ENCODE peak calls at places on chromosomes 16 and 17, in eight cellular contexts. One of them, this sample, is unnamed.

GRCh38 chr16:86635181-86635580 is 56.8 kb downstream of the FOXL1 start:
- DNase-seq in activated B cell treated with CpG ODN at 0.5 μM for 24 hours: no peak
- DNase-seq in epithelial cell of esophagus: no peak
- DNase-seq in AG10803: peak
- DNase-seq in choroid plexus epithelial cell: peak
- DNase-seq in fibroblast of lung: peak
- DNase-seq in osteoblast: peak
- DNase-seq in B cell: no peak
- DNase-seq in this sample: no peak

GRCh38 chr16:87169509-87169985 is 147.6 kb downstream of the C16orf95 start:
- DNase-seq in activated B cell treated with CpG ODN at 0.5 μM for 24 hours: no peak
- DNase-seq in epithelial cell of esophagus: no peak
- DNase-seq in AG10803: peak
- DNase-seq in choroid plexus epithelial cell: no peak
- DNase-seq in fibroblast of lung: peak
- DNase-seq in osteoblast: no peak
- DNase-seq in B cell: no peak
- DNase-seq in this sample: no peak

GRCh38 chr16:6193718-6194117 is 1096.1 kb upstream of the EEF2KMT start:
- DNase-seq in activated B cell treated with CpG ODN at 0.5 μM for 24 hours: no peak
- DNase-seq in epithelial cell of esophagus: peak
- DNase-seq in AG10803: no peak
- DNase-seq in choroid plexus epithelial cell: peak
- DNase-seq in fibroblast of lung: peak
- DNase-seq in osteoblast: no peak
- DNase-seq in B cell: no peak
- DNase-seq in this sample: peak

GRCh38 chr17:77924757-77925336 is 33.7 kb upstream of the TNRC6C start:
- DNase-seq in activated B cell treated with CpG ODN at 0.5 μM for 24 hours: no peak
- DNase-seq in epithelial cell of esophagus: no peak
- DNase-seq in AG10803: peak
- DNase-seq in choroid plexus epithelial cell: peak
- DNase-seq in fibroblast of lung: peak
- DNase-seq in osteoblast: peak
- DNase-seq in B cell: no peak
- DNase-seq in this sample: peak

GRCh38 chr17:49146620-49147306 is 14.2 kb downstream of the B4GALNT2 start:
- DNase-seq in activated B cell treated with CpG ODN at 0.5 μM for 24 hours: no peak
- DNase-seq in epithelial cell of esophagus: peak
- DNase-seq in AG10803: peak
- DNase-seq in choroid plexus epithelial cell: peak
- DNase-seq in fibroblast of lung: peak
- DNase-seq in osteoblast: peak
- DNase-seq in B cell: no peak
- DNase-seq in this sample: no peak

GRCh38 chr16:28609631-28610594 is at the start of gene SULT1A1:
- DNase-seq in activated B cell treated with CpG ODN at 0.5 μM for 24 hours: no peak
- DNase-seq in epithelial cell of esophagus: no peak
- DNase-seq in AG10803: no peak
- DNase-seq in choroid plexus epithelial cell: peak
- DNase-seq in fibroblast of lung: no peak
- DNase-seq in osteoblast: peak
- DNase-seq in B cell: no peak
- DNase-seq in this sample: peak

GRCh38 chr16:87765473-87765775 is 362 bp downstream of the KLHDC4 start:
- DNase-seq in activated B cell treated with CpG ODN at 0.5 μM for 24 hours: no peak
- DNase-seq in epithelial cell of esophagus: no peak
- DNase-seq in AG10803: no peak
- DNase-seq in choroid plexus epithelial cell: no peak
- DNase-seq in fibroblast of lung: peak
- DNase-seq in osteoblast: peak
- DNase-seq in B cell: no peak
- DNase-seq in this sample: no peak

GRCh38 chr16:11401161-11402050 is 56.1 kb downstream of the RMI2 start:
- DNase-seq in activated B cell treated with CpG ODN at 0.5 μM for 24 hours: no peak
- DNase-seq in epithelial cell of esophagus: no peak
- DNase-seq in AG10803: no peak
- DNase-seq in choroid plexus epithelial cell: no peak
- DNase-seq in fibroblast of lung: no peak
- DNase-seq in osteoblast: peak
- DNase-seq in B cell: no peak
- DNase-seq in this sample: no peak

GRCh38 chr16:89828199-89828869 is at the start of gene SPIRE2:
- DNase-seq in activated B cell treated with CpG ODN at 0.5 μM for 24 hours: peak
- DNase-seq in epithelial cell of esophagus: peak
- DNase-seq in AG10803: peak
- DNase-seq in choroid plexus epithelial cell: peak
- DNase-seq in fibroblast of lung: peak
- DNase-seq in osteoblast: peak
- DNase-seq in B cell: peak
- DNase-seq in this sample: peak

GRCh38 chr16:78311831-78312230 is 212.4 kb downstream of the WWOX start:
- DNase-seq in activated B cell treated with CpG ODN at 0.5 μM for 24 hours: no peak
- DNase-seq in epithelial cell of esophagus: no peak
- DNase-seq in AG10803: no peak
- DNase-seq in choroid plexus epithelial cell: no peak
- DNase-seq in fibroblast of lung: no peak
- DNase-seq in osteoblast: no peak
- DNase-seq in B cell: no peak
- DNase-seq in this sample: no peak

GRCh38 chr17:35214631-35215273 is 20.6 kb upstream of the SLC35G3 start:
- DNase-seq in activated B cell treated with CpG ODN at 0.5 μM for 24 hours: no peak
- DNase-seq in epithelial cell of esophagus: no peak
- DNase-seq in AG10803: no peak
- DNase-seq in choroid plexus epithelial cell: no peak
- DNase-seq in fibroblast of lung: no peak
- DNase-seq in osteoblast: no peak
- DNase-seq in B cell: no peak
- DNase-seq in this sample: no peak

GRCh38 chr16:49352923-49353322 is 20.7 kb upstream of the C16orf78 start:
- DNase-seq in activated B cell treated with CpG ODN at 0.5 μM for 24 hours: no peak
- DNase-seq in epithelial cell of esophagus: no peak
- DNase-seq in AG10803: peak
- DNase-seq in choroid plexus epithelial cell: peak
- DNase-seq in fibroblast of lung: no peak
- DNase-seq in osteoblast: no peak
- DNase-seq in B cell: no peak
- DNase-seq in this sample: peak

GRCh38 chr16:56851671-56852400 is 13.2 kb upstream of the SLC12A3 start:
- DNase-seq in activated B cell treated with CpG ODN at 0.5 μM for 24 hours: no peak
- DNase-seq in epithelial cell of esophagus: no peak
- DNase-seq in AG10803: peak
- DNase-seq in choroid plexus epithelial cell: peak
- DNase-seq in fibroblast of lung: peak
- DNase-seq in osteoblast: no peak
- DNase-seq in B cell: no peak
- DNase-seq in this sample: no peak

GRCh38 chr17:79531191-79531590 is 79.7 kb downstream of the RBFOX3 start:
- DNase-seq in activated B cell treated with CpG ODN at 0.5 μM for 24 hours: no peak
- DNase-seq in epithelial cell of esophagus: no peak
- DNase-seq in AG10803: no peak
- DNase-seq in choroid plexus epithelial cell: no peak
- DNase-seq in fibroblast of lung: no peak
- DNase-seq in osteoblast: peak
- DNase-seq in B cell: no peak
- DNase-seq in this sample: no peak

GRCh38 chr17:50117202-50118040 is 12.5 kb downstream of the SAMD14 start:
- DNase-seq in activated B cell treated with CpG ODN at 0.5 μM for 24 hours: peak
- DNase-seq in epithelial cell of esophagus: peak
- DNase-seq in AG10803: peak
- DNase-seq in choroid plexus epithelial cell: peak
- DNase-seq in fibroblast of lung: peak
- DNase-seq in osteoblast: peak
- DNase-seq in B cell: peak
- DNase-seq in this sample: peak

GRCh38 chr17:8041249-8041928 is 2.5 kb downstream of the ALOX15B start:
- DNase-seq in activated B cell treated with CpG ODN at 0.5 μM for 24 hours: no peak
- DNase-seq in epithelial cell of esophagus: peak
- DNase-seq in AG10803: peak
- DNase-seq in choroid plexus epithelial cell: peak
- DNase-seq in fibroblast of lung: peak
- DNase-seq in osteoblast: peak
- DNase-seq in B cell: no peak
- DNase-seq in this sample: no peak

GRCh38 chr16:1288813-1289479 is 20.5 kb upstream of the UBE2I start:
- DNase-seq in activated B cell treated with CpG ODN at 0.5 μM for 24 hours: no peak
- DNase-seq in epithelial cell of esophagus: no peak
- DNase-seq in AG10803: no peak
- DNase-seq in choroid plexus epithelial cell: no peak
- DNase-seq in fibroblast of lung: no peak
- DNase-seq in osteoblast: peak
- DNase-seq in B cell: no peak
- DNase-seq in this sample: no peak

GRCh38 chr17:79630120-79630519 is 19.3 kb upstream of the RBFOX3 start:
- DNase-seq in activated B cell treated with CpG ODN at 0.5 μM for 24 hours: no peak
- DNase-seq in epithelial cell of esophagus: no peak
- DNase-seq in AG10803: no peak
- DNase-seq in choroid plexus epithelial cell: no peak
- DNase-seq in fibroblast of lung: no peak
- DNase-seq in osteoblast: no peak
- DNase-seq in B cell: no peak
- DNase-seq in this sample: no peak

DNA sequence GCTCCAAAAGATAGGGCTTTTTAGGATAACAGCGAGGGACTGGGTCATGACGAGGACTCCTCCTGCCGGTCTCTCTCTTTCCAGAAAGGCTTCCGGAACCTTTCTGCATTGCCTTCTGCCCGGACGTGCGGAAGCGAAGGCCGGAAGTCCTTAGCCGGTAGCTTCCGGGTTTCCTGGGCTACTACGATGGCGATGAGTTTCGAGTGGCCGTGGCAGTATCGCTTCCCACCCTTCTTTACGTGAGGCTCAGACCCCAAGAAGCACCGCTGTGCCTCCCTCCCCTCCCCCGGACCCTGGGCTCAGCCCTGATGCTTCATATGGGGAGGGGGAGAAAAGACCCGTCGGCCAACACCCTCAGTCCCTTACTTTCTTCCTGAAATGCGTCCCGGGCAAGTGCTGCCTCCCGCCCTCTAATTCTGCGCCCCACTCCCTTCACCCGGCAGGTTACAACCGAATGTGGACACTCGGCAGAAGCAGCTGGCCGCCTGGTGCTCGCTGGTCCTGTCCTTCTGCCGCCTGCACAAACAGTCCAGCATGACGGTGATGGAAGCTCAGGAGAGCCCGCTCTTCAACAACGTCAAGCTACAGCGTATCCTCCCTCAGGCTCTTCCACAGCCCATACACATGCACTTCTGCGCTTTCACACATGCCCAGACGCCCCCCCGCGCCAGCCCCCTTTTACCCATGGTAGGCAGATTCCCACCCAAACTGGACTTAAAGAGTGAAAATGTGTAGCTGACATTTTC is at the start of gene VPS25:
- DNase-seq in activated B cell treated with CpG ODN at 0.5 μM for 24 hours: peak
- DNase-seq in epithelial cell of esophagus: peak
- DNase-seq in AG10803: peak
- DNase-seq in choroid plexus epithelial cell: peak
- DNase-seq in fibroblast of lung: peak
- DNase-seq in osteoblast: peak
- DNase-seq in B cell: peak
- DNase-seq in this sample: peak
- TF ChIP-seq CTCF in activated B cell treated with CpG ODN at 0.5 μM for 24 hours: no peak
- TF ChIP-seq CTCF in epithelial cell of esophagus: peak
- TF ChIP-seq CTCF in AG10803: peak
- TF ChIP-seq CTCF in choroid plexus epithelial cell: peak
- TF ChIP-seq CTCF in fibroblast of lung: peak
- TF ChIP-seq CTCF in osteoblast: peak
- TF ChIP-seq CTCF in B cell: no peak
- TF ChIP-seq CTCF in this sample: no peak

DNA sequence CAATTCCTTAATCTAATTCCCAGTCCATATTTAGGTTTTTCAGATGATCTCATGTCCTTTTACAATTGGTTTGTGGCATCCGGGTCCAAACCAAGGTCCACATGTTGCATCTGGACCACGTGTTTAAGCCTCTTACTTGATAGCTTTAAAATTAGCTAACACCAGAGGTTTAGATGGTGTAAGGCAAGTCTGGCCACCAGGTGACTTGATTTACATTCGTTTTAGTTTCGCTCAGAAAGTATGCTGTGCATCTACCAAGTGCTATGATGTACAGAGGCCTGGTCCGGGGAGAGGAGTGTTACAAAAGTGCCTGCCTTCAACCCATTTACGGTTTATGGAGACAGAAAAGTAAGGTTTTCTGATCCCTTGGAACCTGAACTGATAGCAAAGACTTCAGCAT is 878 bp upstream of the DNAJA2 start:
- DNase-seq in activated B cell treated with CpG ODN at 0.5 μM for 24 hours: no peak
- DNase-seq in epithelial cell of esophagus: peak
- DNase-seq in AG10803: peak
- DNase-seq in choroid plexus epithelial cell: peak
- DNase-seq in fibroblast of lung: peak
- DNase-seq in osteoblast: no peak
- DNase-seq in B cell: no peak
- DNase-seq in this sample: no peak
- TF ChIP-seq CTCF in activated B cell treated with CpG ODN at 0.5 μM for 24 hours: no peak
- TF ChIP-seq CTCF in epithelial cell of esophagus: peak
- TF ChIP-seq CTCF in AG10803: peak
- TF ChIP-seq CTCF in choroid plexus epithelial cell: no peak
- TF ChIP-seq CTCF in fibroblast of lung: no peak
- TF ChIP-seq CTCF in osteoblast: no peak
- TF ChIP-seq CTCF in B cell: no peak
- TF ChIP-seq CTCF in this sample: no peak

DNA sequence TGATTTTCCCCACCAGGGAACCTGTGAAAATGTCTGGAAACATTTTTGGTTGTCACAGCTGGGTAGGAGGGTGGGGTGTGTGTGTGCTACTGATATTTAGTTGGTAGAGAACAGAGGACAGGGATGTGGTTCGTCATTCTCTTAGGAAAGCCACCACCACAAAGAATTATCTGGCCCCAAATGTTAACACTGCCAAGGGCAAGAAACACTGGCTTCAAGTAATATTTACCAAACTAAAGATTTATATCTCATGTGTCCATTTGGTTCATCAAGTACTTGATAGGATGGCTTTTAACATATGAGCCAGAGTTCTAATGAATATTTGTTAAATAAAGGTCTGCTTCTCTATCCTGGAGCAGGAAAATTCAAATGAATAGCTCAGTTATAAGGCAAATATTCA is 19.5 kb downstream of the MPHOSPH6 start:
- DNase-seq in activated B cell treated with CpG ODN at 0.5 μM for 24 hours: no peak
- DNase-seq in epithelial cell of esophagus: no peak
- DNase-seq in AG10803: no peak
- DNase-seq in choroid plexus epithelial cell: no peak
- DNase-seq in fibroblast of lung: no peak
- DNase-seq in osteoblast: no peak
- DNase-seq in B cell: no peak
- DNase-seq in this sample: no peak
- TF ChIP-seq CTCF in activated B cell treated with CpG ODN at 0.5 μM for 24 hours: no peak
- TF ChIP-seq CTCF in epithelial cell of esophagus: no peak
- TF ChIP-seq CTCF in AG10803: no peak
- TF ChIP-seq CTCF in choroid plexus epithelial cell: no peak
- TF ChIP-seq CTCF in fibroblast of lung: no peak
- TF ChIP-seq CTCF in osteoblast: no peak
- TF ChIP-seq CTCF in B cell: no peak
- TF ChIP-seq CTCF in this sample: no peak

DNA sequence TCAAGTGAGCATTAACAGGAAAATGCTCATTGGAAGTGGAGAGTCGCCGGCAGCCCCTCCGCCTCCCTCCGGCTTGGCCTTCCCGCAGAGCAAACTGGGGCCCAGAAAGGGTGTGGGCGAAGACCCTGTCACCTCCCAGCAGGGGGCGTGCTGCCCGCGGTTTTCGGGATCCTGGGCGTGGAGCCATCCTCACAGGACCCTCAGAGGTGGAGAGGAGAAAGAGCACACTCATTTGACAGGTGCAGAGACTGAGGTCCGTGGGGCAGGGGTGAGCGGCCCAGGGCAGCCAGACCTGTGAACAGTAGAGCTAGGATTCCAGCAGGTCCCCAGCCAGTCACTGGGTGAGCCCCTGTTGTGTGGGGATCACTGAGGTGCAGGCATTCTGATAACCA is 1002.9 kb downstream of the KCNJ18 start:
- DNase-seq in activated B cell treated with CpG ODN at 0.5 μM for 24 hours: no peak
- DNase-seq in epithelial cell of esophagus: no peak
- DNase-seq in AG10803: no peak
- DNase-seq in choroid plexus epithelial cell: no peak
- DNase-seq in fibroblast of lung: no peak
- DNase-seq in osteoblast: no peak
- DNase-seq in B cell: no peak
- DNase-seq in this sample: no peak
- TF ChIP-seq CTCF in activated B cell treated with CpG ODN at 0.5 μM for 24 hours: no peak
- TF ChIP-seq CTCF in epithelial cell of esophagus: no peak
- TF ChIP-seq CTCF in AG10803: no peak
- TF ChIP-seq CTCF in choroid plexus epithelial cell: no peak
- TF ChIP-seq CTCF in fibroblast of lung: no peak
- TF ChIP-seq CTCF in osteoblast: no peak
- TF ChIP-seq CTCF in B cell: no peak
- TF ChIP-seq CTCF in this sample: no peak

This sample was measured in nephron progenitor cell.